ENCODE peak calls at places on chromosomes 11 and 22, in seven cellular contexts. I is astrocyte, G is lower lobe of right lung, W is fibroblast of lung, L is Karpas-422, T is heart left ventricle, X is GM23248. N is an unnamed sample. For H3K27me3, the result is how much of the 10 kb centered on the place peaks cover.

GRCh38 chr11:121930004-121930965 is 185.7 kb downstream of the BLID start:
- DNase-seq in I (peak), G (peak), W (peak), L (no peak), T (no peak), X (peak), N (no peak)

GRCh38 chr11:111283945-111284481 is 14.3 kb upstream of the POU2AF3 start:
- DNase-seq in I (no peak), G (no peak), W (no peak), L (peak), T (peak), X (no peak), N (no peak)

GRCh38 chr22:35638408-35638807 is 9.8 kb upstream of the APOL6 start:
- DNase-seq in I (peak), G (peak), W (peak), L (no peak), T (peak), X (peak), N (no peak)

GRCh38 chr11:116481126-116481644 is 291.6 kb downstream of the BUD13 start:
- DNase-seq in I (no peak), G (no peak), W (no peak), L (no peak), T (no peak), X (no peak), N (no peak)

GRCh38 chr22:23751441-23751996 is 607 bp upstream of the ZNF70 start:
- DNase-seq in I (no peak), G (no peak), W (peak), L (peak), T (no peak), X (no peak), N (no peak)

GRCh38 chr11:64086263-64086938 is 50.7 kb downstream of the FLRT1 start:
- DNase-seq in I (no peak), G (no peak), W (peak), L (no peak), T (peak), X (peak), N (no peak)

GRCh38 chr11:93089474-93090102 is 108.2 kb downstream of the SLC36A4 start:
- DNase-seq in I (peak), G (no peak), W (peak), L (peak), T (no peak), X (peak), N (no peak)

GRCh38 chr11:32034149-32034548 is 56.7 kb upstream of the RCN1 start:
- DNase-seq in I (peak), G (no peak), W (peak), L (no peak), T (no peak), X (peak), N (no peak)

GRCh38 chr11:79209540-79210266 is 231.1 kb downstream of the TENM4 start:
- DNase-seq in I (no peak), G (no peak), W (peak), L (no peak), T (no peak), X (no peak), N (no peak)

GRCh38 chr11:35615911-35616900 is 2.1 kb upstream of the FJX1 start:
- DNase-seq in I (peak), G (no peak), W (peak), L (peak), T (no peak), X (peak), N (peak)

GRCh38 chr22:49140921-49141680 is 686.6 kb downstream of the BRD1 start:
- DNase-seq in I (no peak), G (peak), W (no peak), L (no peak), T (no peak), X (no peak), N (no peak)

GRCh38 chr22:49142891-49143290 is 684.8 kb downstream of the BRD1 start:
- DNase-seq in I (no peak), G (no peak), W (no peak), L (no peak), T (no peak), X (no peak), N (no peak)

GRCh38 chr22:49143812-49144211 is 683.9 kb downstream of the BRD1 start:
- DNase-seq in I (no peak), G (no peak), W (no peak), L (no peak), T (no peak), X (no peak), N (no peak)

GRCh38 chr22:49142281-49142680 is 685.4 kb downstream of the BRD1 start:
- DNase-seq in I (no peak), G (no peak), W (no peak), L (no peak), T (no peak), X (no peak), N (no peak)

GRCh38 chr22:49141761-49142160 is 685.9 kb downstream of the BRD1 start:
- DNase-seq in I (no peak), G (peak), W (no peak), L (no peak), T (no peak), X (no peak), N (no peak)
- H3K27me3 ChIP-seq in I (under half), G (under half), W (under half), L (under half), T (under half), X (under half), N (under half)

DNA sequence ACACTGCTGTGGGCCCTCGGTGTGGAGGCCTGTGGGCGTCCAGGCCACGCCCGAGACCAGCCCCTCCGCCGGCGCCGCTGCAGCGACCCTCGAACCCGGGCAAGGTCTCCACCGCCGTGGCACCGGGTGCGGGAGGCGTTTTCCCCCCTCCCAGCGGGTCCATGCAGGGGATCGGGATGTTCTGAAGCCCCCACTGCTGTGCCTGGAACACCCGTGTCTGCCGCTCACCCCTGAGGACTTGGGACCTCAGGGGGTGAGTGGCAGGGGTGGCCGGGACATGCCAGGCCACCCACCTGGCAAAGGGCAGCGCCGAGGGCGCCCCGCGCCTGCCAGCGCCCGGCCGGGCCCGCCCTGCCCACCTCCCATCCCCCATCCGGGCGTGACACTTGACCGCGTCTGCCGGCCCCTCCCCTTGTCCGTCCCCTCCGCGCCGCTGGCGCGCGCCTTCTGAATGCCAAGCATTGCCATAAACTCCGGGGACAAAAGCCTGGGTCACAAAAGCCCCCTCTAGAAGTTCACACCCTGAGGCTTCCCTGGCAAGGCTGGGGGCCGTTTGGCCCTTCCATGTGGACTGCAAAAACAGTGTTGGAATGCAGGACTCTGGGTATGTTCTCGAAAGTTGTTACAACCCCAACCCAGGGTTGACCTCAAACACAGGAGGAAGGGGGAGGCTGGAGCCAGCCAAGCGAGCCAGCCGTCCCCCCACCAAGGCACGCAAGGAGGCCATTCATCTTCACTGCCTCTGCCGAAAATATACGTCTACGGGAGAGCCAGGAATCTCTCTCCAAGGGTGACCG is 819 bp upstream of the KCNQ1OT1 start:
- DNase-seq in I (no peak), G (peak), W (peak), L (peak), T (peak), X (peak), N (peak)
- H3K27me3 ChIP-seq in I (under half), G (under half), W (under half), L (under half), T (under half), X (under half), N (under half)

DNA sequence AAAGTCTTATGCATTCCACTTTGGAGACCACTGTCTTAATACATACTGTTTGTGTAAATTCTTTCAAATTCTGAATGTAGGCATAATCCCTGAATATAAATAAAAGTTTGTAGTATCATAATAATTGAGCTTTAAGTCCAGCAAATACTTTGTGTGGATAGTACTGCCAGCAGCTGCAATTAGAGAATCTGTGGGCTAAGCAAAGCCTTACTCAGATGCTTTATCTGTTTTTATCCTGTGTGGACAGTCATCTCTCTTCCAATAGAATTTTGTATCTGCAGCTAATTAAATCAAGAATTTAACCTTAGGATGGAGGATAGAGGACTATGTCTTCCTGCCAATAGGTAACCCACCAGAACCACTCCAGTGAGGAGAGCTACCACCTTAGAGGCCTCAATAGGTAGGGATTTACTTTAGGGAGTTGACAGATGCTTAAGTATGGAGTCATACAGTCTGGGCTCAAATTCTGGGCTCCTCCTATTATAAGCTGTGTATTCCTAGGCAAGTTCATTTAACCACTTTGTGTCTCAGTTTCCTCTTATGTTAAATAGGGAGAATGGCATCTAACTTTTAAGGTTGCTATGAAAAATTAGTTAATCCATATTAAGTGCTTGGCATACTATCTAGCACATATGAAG is 71.1 kb downstream of the STIM1 start:
- DNase-seq in I (no peak), G (no peak), W (no peak), L (no peak), T (no peak), X (peak), N (no peak)
- H3K27me3 ChIP-seq in I (under half), G (under half), W (under half), L (under half), T (under half), X (under half), N (under half)

DNA sequence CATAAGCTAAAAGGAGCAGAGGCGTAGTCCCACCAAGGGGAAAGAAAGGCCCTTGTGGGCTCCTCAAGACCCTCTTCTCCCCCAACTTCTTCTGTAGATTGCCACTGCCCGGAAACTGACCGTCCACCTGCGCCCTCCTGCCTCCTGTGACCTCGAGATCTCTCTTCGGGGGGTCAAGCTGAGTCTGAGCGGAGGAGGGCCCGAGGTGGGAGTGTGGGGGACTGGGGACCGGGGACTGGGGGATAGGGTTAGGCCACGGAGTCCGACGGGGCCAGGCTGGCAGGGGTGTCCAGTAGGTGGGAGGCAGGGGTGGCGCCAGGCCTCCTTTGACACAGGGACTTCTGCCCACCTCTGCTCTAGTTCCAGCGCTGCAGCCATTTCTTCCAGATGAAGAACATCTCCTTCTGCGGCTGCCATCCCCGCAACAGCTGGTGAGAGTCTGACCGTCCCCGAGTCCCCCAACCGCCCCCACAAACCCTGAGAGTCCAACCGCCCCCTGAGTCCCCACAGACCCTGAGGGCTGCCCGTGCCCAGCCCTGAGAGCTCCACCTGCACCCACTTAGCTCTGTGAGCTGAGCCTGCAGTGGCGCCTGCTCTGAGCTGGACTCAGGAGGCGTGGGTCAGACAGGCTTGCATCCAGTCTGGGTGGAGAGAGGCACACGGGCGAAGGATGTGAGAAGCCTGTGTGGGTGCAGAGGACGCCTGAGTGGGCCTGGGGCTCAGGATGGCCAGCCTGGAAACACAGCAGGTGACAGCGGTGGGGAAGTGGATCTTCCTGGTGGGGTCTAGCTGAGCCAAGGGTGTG is 6.2 kb downstream of the MAPK8IP2 start:
- DNase-seq in I (no peak), G (no peak), W (no peak), L (no peak), T (no peak), X (no peak), N (no peak)
- H3K27me3 ChIP-seq in I (under half), G (under half), W (under half), L (under half), T (half or more), X (under half), N (under half)

GRCh38 chr22:47818496-47818895 is 1056.0 kb downstream of the TBC1D22A start:
- DNase-seq in I (no peak), G (no peak), W (no peak), L (no peak), T (no peak), X (no peak), N (no peak)

GRCh38 chr22:47817380-47817779 is 1054.9 kb downstream of the TBC1D22A start:
- DNase-seq in I (no peak), G (no peak), W (no peak), L (no peak), T (no peak), X (no peak), N (no peak)

GRCh38 chr22:47826016-47826415 is 1063.6 kb downstream of the TBC1D22A start:
- DNase-seq in I (no peak), G (no peak), W (no peak), L (no peak), T (no peak), X (no peak), N (no peak)

DNA sequence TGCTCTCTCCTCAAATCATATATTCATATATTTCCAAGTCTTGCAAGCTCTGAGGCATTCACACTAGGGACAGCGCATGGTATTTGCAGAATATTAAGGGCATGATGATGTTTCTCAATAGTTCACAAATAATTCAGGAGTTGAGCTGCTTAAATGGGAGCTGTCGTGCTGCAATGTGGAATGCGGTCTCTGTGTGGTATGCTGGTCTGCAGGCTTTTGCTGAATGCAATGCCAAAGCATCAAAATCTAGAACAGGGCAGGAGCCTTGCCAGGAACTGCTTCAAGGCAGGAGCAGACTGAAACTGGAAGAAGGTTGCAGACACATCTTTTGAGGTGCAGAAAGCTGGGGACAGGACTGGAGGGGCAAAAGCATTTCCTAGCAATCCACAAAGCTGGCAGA is 1060.0 kb downstream of the TBC1D22A start:
- DNase-seq in I (no peak), G (no peak), W (no peak), L (no peak), T (no peak), X (no peak), N (no peak)
- H3K27me3 ChIP-seq in I (under half), G (under half), W (under half), L (under half), T (under half), X (under half), N (under half)

DNA sequence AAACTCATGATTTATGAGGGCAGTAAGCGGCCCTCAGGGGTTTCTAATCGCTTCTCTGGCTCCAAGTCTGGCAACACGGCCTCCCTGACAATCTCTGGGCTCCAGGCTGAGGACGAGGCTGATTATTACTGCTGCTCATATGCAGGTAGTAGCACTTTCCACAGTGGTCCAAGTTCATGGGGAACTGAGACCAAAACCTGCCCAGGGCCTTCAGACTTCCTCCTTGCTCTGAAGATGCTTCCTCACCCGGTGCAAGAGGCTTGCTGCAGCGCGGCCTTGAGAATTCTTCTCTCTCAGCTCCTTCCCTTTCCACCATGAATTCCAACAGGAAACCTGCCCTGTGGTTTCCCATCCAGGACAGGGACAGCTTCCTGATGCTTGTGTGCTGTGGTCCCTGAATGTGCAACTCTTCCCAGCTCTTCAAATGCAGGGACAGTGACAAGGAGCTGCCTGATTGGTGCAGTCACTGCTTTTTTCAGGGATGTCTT is 53.9 kb downstream of the GGTLC2 start:
- DNase-seq in I (no peak), G (no peak), W (no peak), L (peak), T (no peak), X (no peak), N (no peak)
- H3K27me3 ChIP-seq in I (under half), G (under half), W (under half), L (under half), T (under half), X (under half), N (under half)

DNA sequence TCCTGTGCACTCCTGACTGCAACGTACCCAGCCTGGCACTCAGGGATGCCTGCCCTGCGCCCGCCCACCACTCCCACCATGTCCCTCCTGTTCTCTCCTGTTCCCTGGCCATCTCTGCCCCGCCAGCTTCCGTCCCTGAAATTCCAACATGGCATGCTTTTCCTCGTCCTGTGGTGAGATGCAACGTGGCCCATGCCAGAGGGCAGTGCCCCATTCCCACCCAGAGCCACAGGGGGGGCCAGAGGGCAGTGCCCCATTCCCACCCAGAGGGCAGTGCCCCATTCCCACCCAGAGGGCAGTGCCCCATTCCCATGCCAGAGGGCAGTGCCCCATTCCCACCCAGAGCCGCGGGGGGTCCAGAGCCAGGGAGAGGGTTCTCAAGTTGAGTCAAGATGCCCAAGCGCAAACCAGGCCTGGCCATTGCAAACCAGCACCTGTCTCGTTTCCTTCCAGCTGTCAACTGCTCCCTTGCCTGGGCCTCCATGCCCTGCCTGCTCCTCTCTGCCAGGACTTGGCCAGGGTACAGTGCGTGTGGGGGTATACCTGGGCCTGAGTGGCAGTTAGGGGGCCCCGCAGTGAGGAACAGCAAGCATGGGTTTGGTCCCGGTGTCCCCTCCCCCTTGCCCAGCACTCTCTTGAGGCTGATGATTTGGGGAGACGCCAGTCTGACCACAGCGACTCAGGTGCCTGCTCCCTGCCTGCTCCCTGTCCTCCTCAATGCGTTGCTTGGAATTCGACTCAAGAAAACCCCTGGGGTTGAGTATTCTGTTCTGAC is 14.6 kb downstream of the B3GAT1 start:
- DNase-seq in I (no peak), G (no peak), W (no peak), L (no peak), T (no peak), X (no peak), N (no peak)
- H3K27me3 ChIP-seq in I (under half), G (under half), W (under half), L (under half), T (under half), X (under half), N (under half)

GRCh38 chr11:124829986-124830385 is 29.8 kb upstream of the MSANTD2 start:
- DNase-seq in I (peak), G (no peak), W (peak), L (no peak), T (no peak), X (peak), N (no peak)
- H3K27me3 ChIP-seq in I (under half), G (under half), W (under half), L (under half), T (under half), X (under half), N (under half)

N was measured in prostate gland.